ENCODE peak calls at places on chromosomes 3 and 15, in six cellular contexts. V is IMR-90, L is mesenchymal stem cell, N is neuronal stem cell, U is H1, E is H9. M is an unnamed sample.

GRCh38 chr3:73542127-73542526 is 82.6 kb downstream of the PDZRN3 start:
- DNase-seq in V (no peak), L (no peak), N (no peak), U (no peak), E (peak), M (no peak)

GRCh38 chr15:70902105-70902504 is 9.5 kb downstream of the LRRC49 start:
- DNase-seq in V (peak), L (peak), N (no peak), U (no peak), E (no peak), M (peak)

GRCh38 chr3:42980909-42981308 is 1.8 kb downstream of the GASK1A start:
- DNase-seq in V (no peak), L (no peak), N (no peak), U (no peak), E (no peak), M (no peak)

GRCh38 chr15:98395974-98396627 is 252.2 kb upstream of the IGF1R start:
- DNase-seq in V (no peak), L (no peak), N (no peak), U (no peak), E (no peak), M (no peak)

GRCh38 chr3:52366527-52366926 is 50.4 kb downstream of the DNAH1 start:
- DNase-seq in V (no peak), L (no peak), N (no peak), U (no peak), E (no peak), M (no peak)

GRCh38 chr3:173090492-173090891 is 50.5 kb downstream of the SPATA16 start:
- DNase-seq in V (no peak), L (no peak), N (no peak), U (no peak), E (no peak), M (no peak)

GRCh38 chr3:119297169-119297568 is 3.0 kb downstream of the ARHGAP31 start:
- DNase-seq in V (peak), L (peak), N (no peak), U (no peak), E (no peak), M (no peak)

GRCh38 chr15:50256188-50257041 is 9.1 kb downstream of the HDC start:
- DNase-seq in V (peak), L (peak), N (no peak), U (no peak), E (no peak), M (no peak)

GRCh38 chr3:187960820-187961219 is 193.1 kb upstream of the LPP start:
- DNase-seq in V (peak), L (no peak), N (no peak), U (no peak), E (no peak), M (no peak)

GRCh38 chr15:56045068-56045748 is 51.8 kb upstream of the NEDD4 start:
- DNase-seq in V (no peak), L (no peak), N (no peak), U (no peak), E (no peak), M (no peak)

GRCh38 chr3:21754839-21755238 is 3.8 kb upstream of the ZNF385D start:
- DNase-seq in V (no peak), L (no peak), N (no peak), U (no peak), E (no peak), M (no peak)

GRCh38 chr15:35442734-35443133 is 103.2 kb downstream of the DPH6 start:
- DNase-seq in V (no peak), L (no peak), N (no peak), U (no peak), E (no peak), M (no peak)

GRCh38 chr3:27669505-27670085 is 52.5 kb downstream of the EOMES start:
- DNase-seq in V (no peak), L (no peak), N (no peak), U (no peak), E (no peak), M (no peak)

GRCh38 chr3:31132132-31132769 is 237.8 kb upstream of the GADL1 start:
- DNase-seq in V (peak), L (peak), N (peak), U (no peak), E (no peak), M (peak)

GRCh38 chr3:43161684-43162512 is 56.0 kb upstream of the POMGNT2 start:
- DNase-seq in V (peak), L (peak), N (no peak), U (no peak), E (peak), M (peak)

GRCh38 chr3:196323723-196324122 is 5.7 kb upstream of the DYNLT2B start:
- DNase-seq in V (peak), L (no peak), N (peak), U (no peak), E (peak), M (no peak)

GRCh38 chr3:137047240-137047639 is 89.5 kb downstream of the IL20RB start:
- DNase-seq in V (no peak), L (no peak), N (peak), U (no peak), E (peak), M (no peak)

GRCh38 chr3:468172-468571 is 271.6 kb downstream of the CHL1 start:
- DNase-seq in V (no peak), L (no peak), N (no peak), U (no peak), E (no peak), M (no peak)

GRCh38 chr3:157807286-157807685 is 298.9 kb downstream of the SHOX2 start:
- DNase-seq in V (peak), L (no peak), N (no peak), U (no peak), E (no peak), M (no peak)

GRCh38 chr15:51493892-51494291 is 128.7 kb downstream of the DMXL2 start:
- DNase-seq in V (peak), L (peak), N (no peak), U (no peak), E (no peak), M (no peak)

GRCh38 chr3:16767006-16767405 is 117.7 kb upstream of the PLCL2 start:
- DNase-seq in V (no peak), L (no peak), N (no peak), U (no peak), E (peak), M (peak)

GRCh38 chr3:30440880-30441279 is 165.5 kb upstream of the TGFBR2 start:
- DNase-seq in V (no peak), L (no peak), N (no peak), U (no peak), E (no peak), M (no peak)

GRCh38 chr15:90594297-90594696 is 64.6 kb downstream of the CRTC3 start:
- DNase-seq in V (no peak), L (no peak), N (no peak), U (no peak), E (no peak), M (no peak)

GRCh38 chr3:187902938-187903337 is 157.7 kb upstream of the BCL6 start:
- DNase-seq in V (peak), L (no peak), N (no peak), U (no peak), E (no peak), M (no peak)

GRCh38 chr3:194150252-194150934 is 14.4 kb downstream of the HES1 start:
- DNase-seq in V (no peak), L (no peak), N (no peak), U (no peak), E (no peak), M (peak)

GRCh38 chr3:194154346-194154745 is 18.4 kb downstream of the HES1 start:
- DNase-seq in V (no peak), L (no peak), N (no peak), U (no peak), E (no peak), M (no peak)

GRCh38 chr3:194147679-194148078 is 11.7 kb downstream of the HES1 start:
- DNase-seq in V (no peak), L (no peak), N (no peak), U (no peak), E (no peak), M (no peak)

GRCh38 chr3:194145702-194146101 is 9.8 kb downstream of the HES1 start:
- DNase-seq in V (no peak), L (no peak), N (no peak), U (no peak), E (no peak), M (no peak)

DNA sequence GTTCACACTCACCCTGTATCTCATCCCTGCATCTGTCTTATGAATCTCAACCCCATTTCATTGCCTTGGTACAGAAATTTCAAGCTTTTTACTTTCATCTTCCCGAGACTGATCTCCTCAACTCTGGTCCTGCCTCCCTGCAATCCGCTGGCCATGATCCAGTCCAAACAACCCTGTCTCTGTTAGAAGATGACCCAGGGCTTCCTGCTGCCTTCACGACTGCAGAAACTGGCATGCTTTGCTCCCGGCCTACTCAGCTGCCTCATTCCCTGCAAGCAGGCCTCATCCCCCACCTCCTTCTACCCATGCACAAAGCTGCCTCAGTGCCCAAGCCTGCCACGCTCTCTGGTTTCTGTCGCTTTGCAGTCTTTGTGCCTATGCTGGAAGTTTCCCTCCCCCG is 12.4 kb downstream of the HES1 start:
- DNase-seq in V (peak), L (no peak), N (no peak), U (no peak), E (no peak), M (no peak)
- H2AFZ ChIP-seq in V (no peak), L (no peak), N (peak), U (peak), E (no peak), M (no peak)

GRCh38 chr3:46863261-46863782 is at the start of gene MYL3:
- DNase-seq in V (no peak), L (no peak), N (no peak), U (no peak), E (no peak), M (no peak)
- H3K14ac ChIP-seq in V (no peak), L (peak), N (peak), U (no peak), E (no peak), M (no peak)

GRCh38 chr15:42367041-42367440 is 7.7 kb downstream of the CAPN3 start:
- DNase-seq in V (no peak), L (peak), N (no peak), U (no peak), E (no peak), M (no peak)
- H2AFZ ChIP-seq in V (no peak), L (no peak), N (no peak), U (no peak), E (no peak), M (no peak)

DNA sequence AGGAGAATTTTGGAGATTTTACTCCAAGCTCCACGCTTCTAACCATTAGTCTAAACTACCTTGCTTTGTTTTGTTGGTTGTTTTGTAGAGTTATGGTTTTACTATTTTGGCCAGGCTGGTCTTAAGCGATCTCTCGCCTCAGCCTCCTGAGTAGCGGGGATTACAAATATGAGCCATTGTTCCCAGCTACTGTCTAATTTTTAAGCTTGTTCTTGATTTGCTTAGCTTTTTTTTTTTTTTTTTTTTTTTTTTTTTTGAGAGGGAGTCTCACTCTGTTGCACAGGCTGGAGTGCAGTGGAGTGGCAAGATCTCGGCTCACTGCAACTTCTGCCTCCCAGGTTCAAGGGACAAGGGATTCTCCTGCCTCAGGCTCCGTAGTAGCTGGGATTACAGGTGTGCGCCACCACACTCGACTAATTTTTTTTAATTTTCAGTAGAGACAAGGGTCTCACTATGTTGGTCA is 28.5 kb downstream of the EFCAB12 start:
- DNase-seq in V (no peak), L (peak), N (no peak), U (no peak), E (no peak), M (no peak)
- H3K14ac ChIP-seq in V (no peak), L (no peak), N (no peak), U (no peak), E (no peak), M (no peak)

DNA sequence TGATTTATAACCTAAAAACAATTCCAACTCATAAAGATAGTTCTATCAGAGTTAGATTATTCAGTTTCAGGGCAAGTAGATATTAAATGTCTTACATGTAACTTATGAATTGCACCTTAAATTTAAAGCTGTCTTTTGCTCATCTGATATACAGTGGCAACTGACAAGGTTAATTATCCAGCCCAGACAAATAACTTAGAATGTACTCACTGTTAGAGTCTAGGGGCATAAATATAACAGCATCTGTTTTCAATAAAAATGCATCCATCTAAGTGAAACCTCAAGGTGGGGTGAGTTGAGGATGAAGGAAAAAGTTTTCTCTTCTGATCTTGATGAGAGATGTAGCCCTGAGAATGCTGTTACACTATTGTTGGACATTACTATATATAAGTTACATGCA is 112.6 kb downstream of the FBN1 start:
- DNase-seq in V (no peak), L (no peak), N (no peak), U (no peak), E (no peak), M (no peak)
- H2AFZ ChIP-seq in V (no peak), L (no peak), N (no peak), U (no peak), E (no peak), M (no peak)